ENCODE peak calls at places on chromosomes 6 and 20, in seven cellular contexts. One of them, this sample, is unnamed. For H3K4me1, the result is how much of the 10 kb centered on the place peaks cover.

GRCh38 chr6:105593805-105594231 is 190.9 kb upstream of the PREP start:
- DNase-seq in HCT116: no peak
- DNase-seq in astrocyte: peak
- DNase-seq in psoas muscle: no peak
- DNase-seq in tibial nerve: no peak
- DNase-seq in tibial artery: no peak
- DNase-seq in cardiac muscle cell: no peak
- DNase-seq in this sample: no peak

GRCh38 chr20:36271639-36272546 is 34.2 kb upstream of the DLGAP4 start:
- DNase-seq in psoas muscle: peak
- DNase-seq in HCT116: no peak
- DNase-seq in tibial nerve: no peak
- DNase-seq in astrocyte: no peak
- DNase-seq in tibial artery: no peak
- DNase-seq in cardiac muscle cell: no peak
- DNase-seq in this sample: no peak

GRCh38 chr6:70312165-70312564 is 9.3 kb upstream of the COL9A1 start:
- DNase-seq in tibial nerve: no peak
- DNase-seq in cardiac muscle cell: peak
- DNase-seq in psoas muscle: no peak
- DNase-seq in tibial artery: no peak
- DNase-seq in astrocyte: peak
- DNase-seq in HCT116: peak
- DNase-seq in this sample: no peak

GRCh38 chr20:54148947-54149764 is 24.6 kb downstream of the CYP24A1 start:
- DNase-seq in HCT116: peak
- DNase-seq in tibial nerve: no peak
- DNase-seq in cardiac muscle cell: peak
- DNase-seq in tibial artery: no peak
- DNase-seq in psoas muscle: no peak
- DNase-seq in astrocyte: no peak
- DNase-seq in this sample: peak

GRCh38 chr20:29410805-29411457 is 1846.5 kb upstream of the DEFB115 start:
- DNase-seq in HCT116: no peak
- DNase-seq in tibial artery: no peak
- DNase-seq in psoas muscle: peak
- DNase-seq in tibial nerve: no peak
- DNase-seq in astrocyte: no peak
- DNase-seq in cardiac muscle cell: no peak
- DNase-seq in this sample: peak

GRCh38 chr6:30154709-30155521 is 6.1 kb downstream of the TRIM10 start:
- DNase-seq in HCT116: no peak
- DNase-seq in tibial nerve: no peak
- DNase-seq in psoas muscle: no peak
- DNase-seq in astrocyte: peak
- DNase-seq in cardiac muscle cell: peak
- DNase-seq in tibial artery: no peak
- DNase-seq in this sample: no peak

GRCh38 chr6:52731719-52732118 is 31.6 kb downstream of the GSTA2 start:
- DNase-seq in tibial artery: no peak
- DNase-seq in psoas muscle: no peak
- DNase-seq in astrocyte: peak
- DNase-seq in cardiac muscle cell: no peak
- DNase-seq in HCT116: no peak
- DNase-seq in tibial nerve: no peak
- DNase-seq in this sample: no peak

GRCh38 chr6:168495636-168496035 is 54.7 kb downstream of the SMOC2 start:
- DNase-seq in cardiac muscle cell: no peak
- DNase-seq in tibial nerve: no peak
- DNase-seq in HCT116: no peak
- DNase-seq in tibial artery: no peak
- DNase-seq in astrocyte: no peak
- DNase-seq in psoas muscle: no peak
- DNase-seq in this sample: no peak

GRCh38 chr6:16854986-16855385 is 93.7 kb upstream of the ATXN1 start:
- DNase-seq in tibial artery: no peak
- DNase-seq in cardiac muscle cell: no peak
- DNase-seq in HCT116: no peak
- DNase-seq in psoas muscle: no peak
- DNase-seq in astrocyte: peak
- DNase-seq in tibial nerve: no peak
- DNase-seq in this sample: no peak
- H3K4me1 ChIP-seq in tibial artery: under half
- H3K4me1 ChIP-seq in cardiac muscle cell: under half
- H3K4me1 ChIP-seq in HCT116: under half
- H3K4me1 ChIP-seq in psoas muscle: under half
- H3K4me1 ChIP-seq in astrocyte: under half
- H3K4me1 ChIP-seq in tibial nerve: under half
- H3K4me1 ChIP-seq in this sample: under half

GRCh38 chr6:146984251-146984924 is 219.8 kb upstream of the STXBP5 start:
- DNase-seq in tibial artery: no peak
- DNase-seq in astrocyte: peak
- DNase-seq in HCT116: no peak
- DNase-seq in tibial nerve: no peak
- DNase-seq in psoas muscle: no peak
- DNase-seq in cardiac muscle cell: peak
- DNase-seq in this sample: no peak
- H3K4me3 ChIP-seq in tibial artery: no peak
- H3K4me3 ChIP-seq in astrocyte: no peak
- H3K4me3 ChIP-seq in HCT116: no peak
- H3K4me3 ChIP-seq in tibial nerve: no peak
- H3K4me3 ChIP-seq in psoas muscle: no peak
- H3K4me3 ChIP-seq in cardiac muscle cell: no peak
- H3K4me3 ChIP-seq in this sample: no peak

GRCh38 chr20:64223526-64224067 is 32.0 kb upstream of the PCMTD2 start:
- DNase-seq in tibial nerve: no peak
- DNase-seq in tibial artery: no peak
- DNase-seq in astrocyte: peak
- DNase-seq in HCT116: no peak
- DNase-seq in cardiac muscle cell: peak
- DNase-seq in psoas muscle: peak
- DNase-seq in this sample: peak
- TF ChIP-seq CTCF in tibial nerve: no peak
- TF ChIP-seq CTCF in tibial artery: no peak
- TF ChIP-seq CTCF in astrocyte: peak
- TF ChIP-seq CTCF in HCT116: no peak
- TF ChIP-seq CTCF in cardiac muscle cell: peak
- TF ChIP-seq CTCF in psoas muscle: peak
- TF ChIP-seq CTCF in this sample: no peak

GRCh38 chr20:49579874-49580817 is 12.2 kb upstream of the PTGIS start:
- DNase-seq in HCT116: no peak
- DNase-seq in tibial artery: peak
- DNase-seq in astrocyte: peak
- DNase-seq in psoas muscle: no peak
- DNase-seq in tibial nerve: no peak
- DNase-seq in cardiac muscle cell: peak
- DNase-seq in this sample: no peak
- H3K4me1 ChIP-seq in HCT116: under half
- H3K4me1 ChIP-seq in tibial artery: half or more
- H3K4me1 ChIP-seq in astrocyte: under half
- H3K4me1 ChIP-seq in psoas muscle: under half
- H3K4me1 ChIP-seq in tibial nerve: under half
- H3K4me1 ChIP-seq in cardiac muscle cell: under half
- H3K4me1 ChIP-seq in this sample: under half

GRCh38 chr6:7115452-7116223 is 7.9 kb downstream of the RREB1 start:
- DNase-seq in HCT116: no peak
- DNase-seq in psoas muscle: no peak
- DNase-seq in cardiac muscle cell: peak
- DNase-seq in tibial artery: no peak
- DNase-seq in tibial nerve: no peak
- DNase-seq in astrocyte: no peak
- DNase-seq in this sample: no peak

GRCh38 chr6:7111095-7111690 is 3.4 kb downstream of the RREB1 start:
- DNase-seq in HCT116: no peak
- DNase-seq in tibial artery: no peak
- DNase-seq in cardiac muscle cell: no peak
- DNase-seq in astrocyte: no peak
- DNase-seq in psoas muscle: no peak
- DNase-seq in tibial nerve: no peak
- DNase-seq in this sample: no peak

GRCh38 chr6:7110092-7110792 is 2.5 kb downstream of the RREB1 start:
- DNase-seq in HCT116: no peak
- DNase-seq in cardiac muscle cell: no peak
- DNase-seq in tibial artery: no peak
- DNase-seq in astrocyte: no peak
- DNase-seq in tibial nerve: no peak
- DNase-seq in psoas muscle: no peak
- DNase-seq in this sample: no peak

GRCh38 chr6:7114744-7115451 is 7.1 kb downstream of the RREB1 start:
- DNase-seq in psoas muscle: no peak
- DNase-seq in cardiac muscle cell: peak
- DNase-seq in tibial nerve: no peak
- DNase-seq in tibial artery: no peak
- DNase-seq in astrocyte: no peak
- DNase-seq in HCT116: no peak
- DNase-seq in this sample: no peak

GRCh38 chr6:7112741-7113313 is 5.1 kb downstream of the RREB1 start:
- DNase-seq in tibial nerve: no peak
- DNase-seq in psoas muscle: no peak
- DNase-seq in HCT116: no peak
- DNase-seq in tibial artery: no peak
- DNase-seq in cardiac muscle cell: no peak
- DNase-seq in astrocyte: no peak
- DNase-seq in this sample: no peak
- H3K4me3 ChIP-seq in tibial nerve: no peak
- H3K4me3 ChIP-seq in psoas muscle: peak
- H3K4me3 ChIP-seq in HCT116: no peak
- H3K4me3 ChIP-seq in tibial artery: no peak
- H3K4me3 ChIP-seq in cardiac muscle cell: no peak
- H3K4me3 ChIP-seq in astrocyte: no peak
- H3K4me3 ChIP-seq in this sample: peak